ENCODE peak calls at places on chromosomes 5 and 9, in five cellular contexts. One of them, this sample, is unnamed.

GRCh38 chr9:120484162-120484561 is 95.8 kb downstream of the CDK5RAP2 start:
- DNase-seq in IMR-90: no peak
- DNase-seq in HCT116: no peak
- DNase-seq in thyroid gland: no peak
- DNase-seq in gastrocnemius medialis: no peak
- DNase-seq in this sample: no peak

GRCh38 chr5:154603978-154604679 is 126.1 kb upstream of the HAND1 start:
- DNase-seq in IMR-90: peak; percentile 16
- DNase-seq in HCT116: no peak
- DNase-seq in thyroid gland: peak; percentile 43
- DNase-seq in gastrocnemius medialis: no peak
- DNase-seq in this sample: no peak

GRCh38 chr9:19922476-19923118 is 133.8 kb upstream of the SLC24A2 start:
- DNase-seq in IMR-90: peak; percentile 46
- DNase-seq in HCT116: peak; percentile 15
- DNase-seq in thyroid gland: peak; percentile 21
- DNase-seq in gastrocnemius medialis: no peak
- DNase-seq in this sample: no peak

GRCh38 chr5:152170350-152170749 is 234.7 kb downstream of the NMUR2 start:
- DNase-seq in IMR-90: no peak
- DNase-seq in HCT116: no peak
- DNase-seq in thyroid gland: peak; percentile 54
- DNase-seq in gastrocnemius medialis: no peak
- DNase-seq in this sample: peak; percentile 27

GRCh38 chr5:118882666-118883065 is 105.7 kb downstream of the DTWD2 start:
- DNase-seq in IMR-90: no peak
- DNase-seq in HCT116: no peak
- DNase-seq in thyroid gland: no peak
- DNase-seq in gastrocnemius medialis: no peak
- DNase-seq in this sample: no peak

GRCh38 chr9:132669329-132669635 is 501 bp downstream of the DDX31 start:
- DNase-seq in IMR-90: no peak
- DNase-seq in HCT116: no peak
- DNase-seq in thyroid gland: no peak
- DNase-seq in gastrocnemius medialis: no peak
- DNase-seq in this sample: no peak

GRCh38 chr9:8486095-8486494 is 686.5 kb upstream of the DMAC1 start:
- DNase-seq in IMR-90: no peak
- DNase-seq in HCT116: no peak
- DNase-seq in thyroid gland: peak; percentile 53
- DNase-seq in gastrocnemius medialis: no peak
- DNase-seq in this sample: peak; percentile 28

GRCh38 chr9:16585571-16585970 is 284.9 kb downstream of the BNC2 start:
- DNase-seq in IMR-90: no peak
- DNase-seq in HCT116: no peak
- DNase-seq in thyroid gland: no peak
- DNase-seq in gastrocnemius medialis: no peak
- DNase-seq in this sample: no peak

GRCh38 chr5:151085517-151086031 is 4.7 kb upstream of the TNIP1 start:
- DNase-seq in IMR-90: peak; percentile 44
- DNase-seq in HCT116: no peak
- DNase-seq in thyroid gland: peak; percentile 34
- DNase-seq in gastrocnemius medialis: no peak
- DNase-seq in this sample: peak; percentile 68
- H3K4me1 ChIP-seq in IMR-90: peaks cover 8% of the 10 kb centered on the region
- H3K4me1 ChIP-seq in HCT116: peaks cover 25% of the 10 kb centered on the region
- H3K4me1 ChIP-seq in thyroid gland: peaks cover 55% of the 10 kb centered on the region
- H3K4me1 ChIP-seq in gastrocnemius medialis: peaks cover 33% of the 10 kb centered on the region
- H3K4me1 ChIP-seq in this sample: peaks cover 41% of the 10 kb centered on the region

GRCh38 chr9:116152941-116153764 is 438 bp upstream of the PAPPA start:
- DNase-seq in IMR-90: peak; percentile 85
- DNase-seq in HCT116: no peak
- DNase-seq in thyroid gland: no peak
- DNase-seq in gastrocnemius medialis: no peak
- DNase-seq in this sample: no peak
- H3K4me3 ChIP-seq in IMR-90: peak overlapping the region; percentile 95
- H3K4me3 ChIP-seq in HCT116: no peak overlapping the region
- H3K4me3 ChIP-seq in thyroid gland: no peak overlapping the region
- H3K4me3 ChIP-seq in gastrocnemius medialis: no peak overlapping the region
- H3K4me3 ChIP-seq in this sample: peak overlapping the region; percentile 53

GRCh38 chr5:144170276-144171024 is at the start of the genes KCTD16 and YIPF5:
- DNase-seq in IMR-90: peak; percentile 96
- DNase-seq in HCT116: peak; percentile 92
- DNase-seq in thyroid gland: peak; percentile 98
- DNase-seq in gastrocnemius medialis: peak; percentile 91
- DNase-seq in this sample: peak; percentile 97
- TF ChIP-seq POLR2A in IMR-90: peak; percentile 93
- TF ChIP-seq POLR2A in HCT116: peak; percentile 84
- TF ChIP-seq POLR2A in thyroid gland: no peak
- TF ChIP-seq POLR2A in gastrocnemius medialis: peak; percentile 43
- TF ChIP-seq POLR2A in this sample: no peak

DNA sequence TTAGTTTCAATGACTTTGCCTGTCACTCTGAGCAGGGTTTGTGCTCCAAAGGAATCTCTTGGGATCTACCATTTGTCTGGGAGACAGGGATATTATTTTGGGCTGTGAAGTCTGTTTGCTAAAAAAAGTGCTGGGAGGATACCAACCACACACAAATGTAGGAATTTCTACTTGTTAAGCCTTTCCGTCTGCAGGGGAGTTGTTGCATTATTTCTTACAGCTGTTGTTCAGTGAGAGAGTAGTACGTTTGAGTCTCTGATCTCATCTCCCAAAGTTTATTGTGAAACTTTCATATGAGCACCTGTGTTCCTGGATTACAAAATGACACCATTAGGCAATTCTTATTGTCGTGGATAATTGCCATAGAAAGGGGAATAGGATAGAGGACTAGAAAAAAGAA is 78.3 kb upstream of the SEMA6A start:
- DNase-seq in IMR-90: no peak
- DNase-seq in HCT116: no peak
- DNase-seq in thyroid gland: no peak
- DNase-seq in gastrocnemius medialis: no peak
- DNase-seq in this sample: no peak
- H3K4me1 ChIP-seq in IMR-90: no peaks in the 10 kb centered on the region
- H3K4me1 ChIP-seq in HCT116: peaks cover 15% of the 10 kb centered on the region
- H3K4me1 ChIP-seq in thyroid gland: no peaks in the 10 kb centered on the region
- H3K4me1 ChIP-seq in gastrocnemius medialis: peaks cover 4% of the 10 kb centered on the region
- H3K4me1 ChIP-seq in this sample: no peaks in the 10 kb centered on the region

DNA sequence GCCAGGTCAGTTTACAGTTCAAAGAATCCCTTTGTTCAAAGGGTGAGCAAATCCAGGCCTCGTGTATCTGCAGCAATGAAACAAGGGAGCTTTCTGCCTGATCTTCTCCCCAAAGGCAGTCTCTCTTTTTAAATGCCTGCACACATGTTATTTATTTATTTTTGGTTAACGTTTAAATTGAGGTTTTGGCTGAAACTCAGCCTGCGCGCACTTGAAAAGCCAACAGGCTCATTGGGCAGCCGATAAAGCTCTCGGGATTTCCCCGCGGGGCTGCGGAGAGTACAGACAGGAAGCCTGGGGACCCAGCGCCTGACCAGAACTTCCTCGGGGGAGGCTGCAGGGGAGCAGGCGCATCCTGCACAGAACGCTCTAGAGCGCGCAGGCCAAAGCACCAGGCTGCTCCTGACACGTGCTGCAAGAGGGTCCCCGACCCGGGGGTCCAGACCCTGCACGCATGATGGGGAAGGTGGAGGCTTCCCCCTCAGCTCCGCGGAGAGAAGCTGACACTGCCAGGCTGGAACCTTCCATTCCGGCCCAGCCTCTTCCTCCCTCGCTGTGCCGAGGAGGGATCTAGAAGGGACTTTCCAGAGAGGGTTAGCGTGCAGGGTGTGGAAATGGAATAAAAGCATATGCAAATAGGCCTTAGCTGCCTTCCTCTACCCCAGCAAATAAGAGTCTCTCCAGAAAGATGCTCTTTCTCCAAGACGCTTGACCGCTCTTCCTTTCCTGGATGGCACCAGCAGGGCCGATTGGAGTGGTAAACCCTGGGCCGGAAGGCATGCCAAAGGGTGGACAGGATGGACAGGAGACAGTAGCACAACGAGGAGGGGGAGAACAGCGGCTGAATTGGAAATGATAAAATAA is 46.1 kb downstream of the PTTG1 start:
- DNase-seq in IMR-90: peak; percentile 87
- DNase-seq in HCT116: no peak
- DNase-seq in thyroid gland: peak; percentile 61
- DNase-seq in gastrocnemius medialis: peak; percentile 37
- DNase-seq in this sample: peak; percentile 89
- H3K4me3 ChIP-seq in IMR-90: no peak overlapping the region
- H3K4me3 ChIP-seq in HCT116: no peak overlapping the region
- H3K4me3 ChIP-seq in thyroid gland: no peak overlapping the region
- H3K4me3 ChIP-seq in gastrocnemius medialis: peak overlapping the region; percentile 26
- H3K4me3 ChIP-seq in this sample: peak overlapping the region; percentile 18

DNA sequence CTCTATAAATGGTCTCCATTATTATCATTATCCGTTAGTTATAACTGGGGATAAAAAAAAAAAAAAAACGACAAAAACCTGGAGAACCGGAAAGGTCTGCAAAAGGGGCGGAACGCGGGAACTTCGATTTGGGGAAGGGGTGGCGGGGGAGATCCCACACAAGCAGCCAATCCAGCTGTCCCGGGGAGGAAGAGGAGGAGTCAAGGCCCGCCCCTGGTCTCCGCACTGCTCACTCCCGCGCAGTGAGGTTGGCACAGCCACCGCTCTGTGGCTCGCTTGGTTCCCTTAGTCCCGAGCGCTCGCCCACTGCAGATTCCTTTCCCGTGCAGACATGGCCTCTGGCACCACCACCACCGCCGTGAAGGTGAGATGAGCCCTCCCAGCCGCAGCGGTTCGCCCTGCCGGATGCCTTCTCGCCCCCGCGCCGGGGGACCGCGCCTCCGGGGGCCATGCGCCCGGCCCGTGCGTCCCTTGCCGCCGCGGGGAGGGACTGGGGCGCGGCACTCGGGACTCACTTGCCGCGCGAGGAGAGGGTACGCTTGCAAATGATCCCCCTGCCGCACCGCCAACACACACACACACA is at the start of gene MTAP:
- DNase-seq in IMR-90: peak; percentile 93
- DNase-seq in HCT116: peak; percentile 91
- DNase-seq in thyroid gland: peak; percentile 95
- DNase-seq in gastrocnemius medialis: peak; percentile 84
- DNase-seq in this sample: peak; percentile 89
- TF ChIP-seq POLR2A in IMR-90: peak; percentile 34
- TF ChIP-seq POLR2A in HCT116: peak; percentile 76
- TF ChIP-seq POLR2A in thyroid gland: peak; percentile 60
- TF ChIP-seq POLR2A in gastrocnemius medialis: peak; percentile 69
- TF ChIP-seq POLR2A in this sample: peak; percentile 62

GRCh38 chr5:77990020-77990419 is 213.9 kb upstream of the TBCA start:
- DNase-seq in IMR-90: no peak
- DNase-seq in HCT116: no peak
- DNase-seq in thyroid gland: no peak
- DNase-seq in gastrocnemius medialis: no peak
- DNase-seq in this sample: no peak
- H3K4me1 ChIP-seq in IMR-90: no peaks in the 10 kb centered on the region
- H3K4me1 ChIP-seq in HCT116: peaks cover 14% of the 10 kb centered on the region
- H3K4me1 ChIP-seq in thyroid gland: no peaks in the 10 kb centered on the region
- H3K4me1 ChIP-seq in gastrocnemius medialis: no peaks in the 10 kb centered on the region
- H3K4me1 ChIP-seq in this sample: peaks cover 12% of the 10 kb centered on the region